ENCODE peak calls at places on chromosomes 12 and 14, in seven cellular contexts. One of them, this sample, is unnamed.

GRCh38 chr12:104290320-104290719 is 13.2 kb upstream of the EID3 start:
- DNase-seq in neuronal stem cell: no peak
- DNase-seq in H9: no peak
- DNase-seq in IMR-90: no peak
- DNase-seq in H1: no peak
- DNase-seq in trophoblast cell: no peak
- DNase-seq in mesenchymal stem cell: no peak
- DNase-seq in this sample: no peak

GRCh38 chr12:88723219-88723618 is 142.9 kb upstream of the KITLG start:
- DNase-seq in neuronal stem cell: no peak
- DNase-seq in H9: no peak
- DNase-seq in IMR-90: peak
- DNase-seq in H1: no peak
- DNase-seq in trophoblast cell: no peak
- DNase-seq in mesenchymal stem cell: no peak
- DNase-seq in this sample: no peak

GRCh38 chr14:65179918-65180724 is 77.8 kb upstream of the MAX start:
- DNase-seq in neuronal stem cell: no peak
- DNase-seq in H9: no peak
- DNase-seq in IMR-90: peak
- DNase-seq in H1: no peak
- DNase-seq in trophoblast cell: peak
- DNase-seq in mesenchymal stem cell: peak
- DNase-seq in this sample: no peak

GRCh38 chr12:49059385-49060232 is 985 bp downstream of the KMT2D start:
- DNase-seq in neuronal stem cell: no peak
- DNase-seq in H9: no peak
- DNase-seq in IMR-90: no peak
- DNase-seq in H1: no peak
- DNase-seq in trophoblast cell: peak
- DNase-seq in mesenchymal stem cell: peak
- DNase-seq in this sample: peak

GRCh38 chr12:32522322-32523221 is 123.2 kb downstream of the FGD4 start:
- DNase-seq in neuronal stem cell: no peak
- DNase-seq in H9: no peak
- DNase-seq in IMR-90: no peak
- DNase-seq in H1: no peak
- DNase-seq in trophoblast cell: no peak
- DNase-seq in mesenchymal stem cell: no peak
- DNase-seq in this sample: no peak

GRCh38 chr12:19411234-19412221 is 27.8 kb upstream of the AEBP2 start:
- DNase-seq in neuronal stem cell: no peak
- DNase-seq in H9: peak
- DNase-seq in IMR-90: no peak
- DNase-seq in H1: no peak
- DNase-seq in trophoblast cell: no peak
- DNase-seq in mesenchymal stem cell: no peak
- DNase-seq in this sample: peak

GRCh38 chr14:51593397-51593796 is 58.3 kb upstream of the FRMD6 start:
- DNase-seq in neuronal stem cell: no peak
- DNase-seq in H9: no peak
- DNase-seq in IMR-90: no peak
- DNase-seq in H1: no peak
- DNase-seq in trophoblast cell: no peak
- DNase-seq in mesenchymal stem cell: peak
- DNase-seq in this sample: no peak

GRCh38 chr14:56514663-56515371 is 64.8 kb upstream of the TMEM260 start:
- DNase-seq in neuronal stem cell: no peak
- DNase-seq in H9: no peak
- DNase-seq in IMR-90: peak
- DNase-seq in H1: no peak
- DNase-seq in trophoblast cell: no peak
- DNase-seq in mesenchymal stem cell: peak
- DNase-seq in this sample: peak

GRCh38 chr14:98204139-98204538 is 1067.9 kb downstream of the BCL11B start:
- DNase-seq in neuronal stem cell: no peak
- DNase-seq in H9: no peak
- DNase-seq in IMR-90: no peak
- DNase-seq in H1: no peak
- DNase-seq in trophoblast cell: no peak
- DNase-seq in mesenchymal stem cell: no peak
- DNase-seq in this sample: no peak

GRCh38 chr14:70882771-70883492 is 24.3 kb upstream of the PCNX1 start:
- DNase-seq in neuronal stem cell: no peak
- DNase-seq in H9: no peak
- DNase-seq in IMR-90: peak
- DNase-seq in H1: no peak
- DNase-seq in trophoblast cell: no peak
- DNase-seq in mesenchymal stem cell: peak
- DNase-seq in this sample: no peak

GRCh38 chr14:74239848-74240793 is 872 bp downstream of the VSX2 start:
- DNase-seq in neuronal stem cell: no peak
- DNase-seq in H9: no peak
- DNase-seq in IMR-90: no peak
- DNase-seq in H1: no peak
- DNase-seq in trophoblast cell: no peak
- DNase-seq in mesenchymal stem cell: peak
- DNase-seq in this sample: peak

GRCh38 chr14:60102389-60102788 is 10.7 kb downstream of the PCNX4 start:
- DNase-seq in neuronal stem cell: no peak
- DNase-seq in H9: no peak
- DNase-seq in IMR-90: peak
- DNase-seq in H1: no peak
- DNase-seq in trophoblast cell: no peak
- DNase-seq in mesenchymal stem cell: peak
- DNase-seq in this sample: no peak

GRCh38 chr12:25557830-25558436 is 4.8 kb upstream of the LMNTD1 start:
- DNase-seq in neuronal stem cell: peak
- DNase-seq in H9: no peak
- DNase-seq in IMR-90: peak
- DNase-seq in H1: no peak
- DNase-seq in trophoblast cell: peak
- DNase-seq in mesenchymal stem cell: peak
- DNase-seq in this sample: peak

GRCh38 chr14:51430600-51430999 is 190.6 kb downstream of the TMX1 start:
- DNase-seq in neuronal stem cell: no peak
- DNase-seq in H9: no peak
- DNase-seq in IMR-90: no peak
- DNase-seq in H1: peak
- DNase-seq in trophoblast cell: peak
- DNase-seq in mesenchymal stem cell: peak
- DNase-seq in this sample: no peak

GRCh38 chr14:51228890-51229289 is 11.2 kb upstream of the TMX1 start:
- DNase-seq in neuronal stem cell: no peak
- DNase-seq in H9: no peak
- DNase-seq in IMR-90: no peak
- DNase-seq in H1: no peak
- DNase-seq in trophoblast cell: no peak
- DNase-seq in mesenchymal stem cell: no peak
- DNase-seq in this sample: no peak

GRCh38 chr14:69298131-69299071 is 38.4 kb downstream of the GALNT16 start:
- DNase-seq in neuronal stem cell: no peak
- DNase-seq in H9: no peak
- DNase-seq in IMR-90: no peak
- DNase-seq in H1: no peak
- DNase-seq in trophoblast cell: no peak
- DNase-seq in mesenchymal stem cell: no peak
- DNase-seq in this sample: no peak

GRCh38 chr12:103499571-103499970 is 3.8 kb upstream of the C12orf42 start:
- DNase-seq in neuronal stem cell: no peak
- DNase-seq in H9: no peak
- DNase-seq in IMR-90: no peak
- DNase-seq in H1: no peak
- DNase-seq in trophoblast cell: peak
- DNase-seq in mesenchymal stem cell: no peak
- DNase-seq in this sample: no peak

GRCh38 chr12:124804011-124804621 is 59.5 kb downstream of the SCARB1 start:
- DNase-seq in neuronal stem cell: no peak
- DNase-seq in H9: peak
- DNase-seq in IMR-90: peak
- DNase-seq in H1: no peak
- DNase-seq in trophoblast cell: no peak
- DNase-seq in mesenchymal stem cell: peak
- DNase-seq in this sample: peak

GRCh38 chr12:120267736-120268135 is 2.2 kb upstream of the PXN start:
- DNase-seq in neuronal stem cell: no peak
- DNase-seq in H9: no peak
- DNase-seq in IMR-90: no peak
- DNase-seq in H1: no peak
- DNase-seq in trophoblast cell: no peak
- DNase-seq in mesenchymal stem cell: no peak
- DNase-seq in this sample: no peak

DNA sequence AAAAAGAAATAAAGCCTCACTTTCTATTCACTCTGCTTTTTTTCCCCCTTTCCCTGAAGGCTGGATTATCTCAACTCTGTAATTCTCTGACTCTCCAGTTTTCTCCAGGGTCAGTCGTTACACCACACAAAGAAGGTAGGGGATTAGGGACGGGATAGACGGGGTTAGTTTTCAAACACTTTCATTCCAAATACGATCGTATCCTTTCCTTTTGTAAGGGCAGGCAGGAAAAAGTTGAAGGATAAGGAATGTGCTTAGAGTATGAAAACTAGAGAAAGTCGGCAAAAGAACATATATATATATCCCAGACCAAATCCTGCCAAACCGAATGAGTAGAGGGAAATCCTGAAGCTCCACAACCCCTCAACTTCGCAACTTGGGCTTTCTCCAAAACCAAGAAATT is 581 bp upstream of the ESYT1 start:
- DNase-seq in neuronal stem cell: no peak
- DNase-seq in H9: no peak
- DNase-seq in IMR-90: no peak
- DNase-seq in H1: no peak
- DNase-seq in trophoblast cell: no peak
- DNase-seq in mesenchymal stem cell: no peak
- DNase-seq in this sample: no peak
- H2AK5ac ChIP-seq in neuronal stem cell: no peak
- H2AK5ac ChIP-seq in H9: no peak
- H2AK5ac ChIP-seq in IMR-90: no peak
- H2AK5ac ChIP-seq in H1: no peak
- H2AK5ac ChIP-seq in trophoblast cell: no peak
- H2AK5ac ChIP-seq in mesenchymal stem cell: no peak
- H2AK5ac ChIP-seq in this sample: no peak

GRCh38 chr14:87725318-87725717 is 267.7 kb downstream of the GALC start:
- DNase-seq in neuronal stem cell: no peak
- DNase-seq in H9: no peak
- DNase-seq in IMR-90: no peak
- DNase-seq in H1: no peak
- DNase-seq in trophoblast cell: no peak
- DNase-seq in mesenchymal stem cell: no peak
- DNase-seq in this sample: no peak
- H3K9ac ChIP-seq in neuronal stem cell: no peak
- H3K9ac ChIP-seq in H9: no peak
- H3K9ac ChIP-seq in IMR-90: no peak
- H3K9ac ChIP-seq in H1: no peak
- H3K9ac ChIP-seq in trophoblast cell: no peak
- H3K9ac ChIP-seq in mesenchymal stem cell: no peak
- H3K9ac ChIP-seq in this sample: no peak

DNA sequence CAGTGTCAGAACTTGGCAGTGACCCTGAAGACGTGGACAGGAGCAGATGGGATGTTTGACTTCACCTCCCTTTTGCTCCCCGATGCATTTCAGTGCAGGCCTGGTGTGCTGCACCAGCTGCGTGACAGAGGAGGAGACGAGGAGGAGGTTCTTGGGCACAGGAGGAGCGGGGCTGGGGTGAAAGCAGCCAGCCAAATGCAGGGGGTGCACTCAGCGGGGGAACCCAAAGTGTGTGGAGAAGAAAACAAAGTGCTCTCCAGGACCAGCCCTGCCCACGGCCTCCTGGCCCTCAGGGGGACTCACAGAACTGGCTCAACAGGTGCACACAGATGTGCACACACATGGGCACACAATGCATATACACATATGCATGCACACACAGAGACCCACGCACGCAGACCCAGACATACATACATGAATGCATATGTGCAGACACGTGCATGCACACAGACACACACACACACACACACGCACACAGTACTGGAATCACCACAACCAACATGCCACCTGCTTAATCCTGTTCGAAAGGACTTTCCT is 91.7 kb upstream of the SFSWAP start:
- DNase-seq in neuronal stem cell: no peak
- DNase-seq in H9: no peak
- DNase-seq in IMR-90: no peak
- DNase-seq in H1: no peak
- DNase-seq in trophoblast cell: no peak
- DNase-seq in mesenchymal stem cell: no peak
- DNase-seq in this sample: no peak
- H2AK5ac ChIP-seq in neuronal stem cell: no peak
- H2AK5ac ChIP-seq in H9: no peak
- H2AK5ac ChIP-seq in IMR-90: no peak
- H2AK5ac ChIP-seq in H1: no peak
- H2AK5ac ChIP-seq in trophoblast cell: no peak
- H2AK5ac ChIP-seq in mesenchymal stem cell: no peak
- H2AK5ac ChIP-seq in this sample: no peak

DNA sequence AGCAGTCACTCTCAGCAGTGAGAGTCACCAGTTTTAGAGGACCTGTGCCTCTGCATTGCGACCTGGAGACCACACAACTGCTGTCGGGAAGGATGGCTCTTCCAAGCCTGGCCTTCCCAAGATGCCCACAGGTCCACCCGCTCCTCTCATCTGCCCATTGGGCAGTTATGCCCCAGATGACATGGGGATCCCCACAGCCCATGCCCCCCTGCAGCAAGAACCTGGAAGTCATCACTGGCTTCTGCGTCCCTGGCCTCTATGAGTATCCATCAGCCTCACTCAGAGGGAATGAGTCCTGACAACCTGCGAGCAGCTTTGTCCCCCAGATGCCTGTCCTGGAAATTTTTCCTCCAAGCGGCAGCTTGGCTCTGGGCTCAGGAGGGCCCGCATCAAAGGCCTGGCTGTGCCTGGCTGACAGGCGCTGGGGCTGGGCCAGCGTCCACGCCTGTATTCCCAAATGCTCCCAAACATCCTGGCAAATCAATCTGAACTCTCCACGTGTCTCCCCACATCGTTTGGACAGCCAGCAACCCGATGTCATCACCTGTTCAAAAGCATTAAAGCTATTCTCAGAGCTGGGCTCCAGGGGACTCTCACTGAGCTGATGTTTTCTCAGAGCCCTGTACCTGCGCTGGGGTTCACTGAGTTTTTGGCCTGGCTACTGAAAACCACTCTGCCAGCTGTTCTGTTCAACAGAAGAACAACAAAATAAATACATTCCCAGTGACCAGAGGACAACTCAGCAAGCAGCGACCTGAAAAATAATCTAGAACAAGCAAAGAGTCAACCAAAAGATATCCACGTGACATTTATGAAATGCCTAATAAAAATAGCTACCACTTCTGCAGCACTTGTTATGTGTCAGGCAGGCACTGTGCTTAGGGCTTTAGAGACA is 57.8 kb downstream of the CLMN start:
- DNase-seq in neuronal stem cell: no peak
- DNase-seq in H9: no peak
- DNase-seq in IMR-90: no peak
- DNase-seq in H1: no peak
- DNase-seq in trophoblast cell: no peak
- DNase-seq in mesenchymal stem cell: no peak
- DNase-seq in this sample: no peak
- H3K9ac ChIP-seq in neuronal stem cell: no peak
- H3K9ac ChIP-seq in H9: no peak
- H3K9ac ChIP-seq in IMR-90: no peak
- H3K9ac ChIP-seq in H1: no peak
- H3K9ac ChIP-seq in trophoblast cell: no peak
- H3K9ac ChIP-seq in mesenchymal stem cell: no peak
- H3K9ac ChIP-seq in this sample: no peak

GRCh38 chr12:66931091-66931490 is 252.2 kb upstream of the GRIP1 start:
- DNase-seq in neuronal stem cell: no peak
- DNase-seq in H9: no peak
- DNase-seq in IMR-90: no peak
- DNase-seq in H1: no peak
- DNase-seq in trophoblast cell: peak
- DNase-seq in mesenchymal stem cell: no peak
- DNase-seq in this sample: no peak
- H2AK5ac ChIP-seq in neuronal stem cell: no peak
- H2AK5ac ChIP-seq in H9: no peak
- H2AK5ac ChIP-seq in IMR-90: no peak
- H2AK5ac ChIP-seq in H1: no peak
- H2AK5ac ChIP-seq in trophoblast cell: no peak
- H2AK5ac ChIP-seq in mesenchymal stem cell: no peak
- H2AK5ac ChIP-seq in this sample: no peak